ENCODE peak calls at places on chromosomes 7 and 10, in six cellular contexts. S is K562, H is GM12892, Q is HepG2, O is H1, F is GM12878. E is an unnamed sample.

GRCh38 chr10:101833466-101833865 is 10.1 kb downstream of the KCNIP2 start:
- DNase-seq in O (no peak), F (no peak), Q (no peak), H (no peak), S (no peak), E (no peak)

GRCh38 chr7:131238260-131238940 is 89.3 kb upstream of the MKLN1 start:
- DNase-seq in O (no peak), S (no peak), Q (peak; percentile 68), F (no peak), H (no peak), E (no peak)

GRCh38 chr7:80259-81236 is 111.8 kb upstream of the FAM20C start:
- DNase-seq in O (no peak), S (no peak), Q (no peak), H (no peak), F (no peak), E (no peak)

GRCh38 chr10:6033954-6034353 is 28.2 kb downstream of the IL2RA start:
- DNase-seq in S (no peak), F (no peak), Q (no peak), O (no peak), H (no peak), E (no peak)

GRCh38 chr7:1358376-1359050 is 100.8 kb downstream of the MICALL2 start:
- DNase-seq in H (no peak), O (no peak), Q (no peak), S (no peak), F (no peak), E (no peak)

GRCh38 chr10:132111121-132111731 is 45.5 kb downstream of the JAKMIP3 start:
- DNase-seq in S (no peak), F (no peak), Q (no peak), O (peak; percentile 43), H (no peak), E (no peak)

GRCh38 chr10:7258948-7259523 is 151.8 kb downstream of the SFMBT2 start:
- DNase-seq in O (no peak), S (no peak), Q (no peak), H (no peak), F (no peak), E (peak; percentile 39)

GRCh38 chr7:131471605-131472004 is 84.8 kb downstream of the PODXL start:
- DNase-seq in S (no peak), Q (no peak), H (no peak), O (no peak), F (no peak), E (no peak)

GRCh38 chr10:75994332-75995040 is 563.1 kb downstream of the LRMDA start:
- DNase-seq in O (no peak), H (no peak), S (no peak), Q (no peak), F (no peak), E (no peak)

GRCh38 chr7:100826546-100827329 is 585 bp downstream of the EPHB4 start:
- DNase-seq in Q (no peak), F (no peak), S (no peak), O (peak; percentile 58), H (no peak), E (peak; percentile 21)

GRCh38 chr7:100825215-100825671 is 2.1 kb downstream of the EPHB4 start:
- DNase-seq in H (no peak), S (no peak), O (no peak), F (no peak), Q (no peak), E (no peak)

GRCh38 chr7:100825760-100826545 is 1.4 kb downstream of the EPHB4 start:
- DNase-seq in Q (peak; percentile 57), S (peak; percentile 43), F (no peak), H (no peak), O (peak; percentile 52), E (no peak)

GRCh38 chr7:100829150-100829716 is 1.9 kb upstream of the EPHB4 start:
- DNase-seq in F (no peak), Q (no peak), S (peak; percentile 91), H (no peak), O (no peak), E (no peak)

GRCh38 chr7:100827330-100828226 is at the start of gene EPHB4:
- DNase-seq in H (no peak), Q (peak; percentile 90), F (no peak), S (peak; percentile 91), O (peak; percentile 93), E (peak; percentile 23)
- TF ChIP-seq POLR2A in H (no peak), Q (peak; percentile 51), F (no peak), S (peak; percentile 74), O (peak; percentile 30), E (no peak)

GRCh38 chr10:73889014-73889413 is 14.7 kb upstream of the CAMK2G start:
- DNase-seq in S (no peak), Q (no peak), F (no peak), O (no peak), H (no peak), E (no peak)
- TF ChIP-seq TAF1 in S (no peak), Q (no peak), F (no peak), O (no peak), H (no peak), E (no peak)

GRCh38 chr7:40763319-40764287 is 628.8 kb downstream of the SUGCT start:
- DNase-seq in S (no peak), Q (no peak), H (no peak), F (no peak), O (no peak), E (no peak)
- TF ChIP-seq POLR2AphosphoS5 in S (no peak), Q (no peak), H (no peak), F (no peak), O (no peak), E (no peak)

GRCh38 chr7:139108256-139109187 is 998 bp downstream of the ZC3HAV1 start:
- DNase-seq in S (peak; percentile 80), F (no peak), Q (no peak), H (no peak), O (peak; percentile 76), E (no peak)

GRCh38 chr7:139111147-139111546 is 1.6 kb upstream of the ZC3HAV1 start:
- DNase-seq in F (no peak), S (no peak), H (no peak), O (no peak), Q (no peak), E (no peak)

GRCh38 chr7:139106959-139107358 is 2.6 kb downstream of the ZC3HAV1 start:
- DNase-seq in F (no peak), Q (no peak), O (no peak), S (peak; percentile 19), H (no peak), E (no peak)

GRCh38 chr7:139109983-139110411 is 477 bp upstream of the ZC3HAV1 start:
- DNase-seq in F (no peak), O (peak; percentile 55), H (no peak), S (no peak), Q (no peak), E (no peak)

GRCh38 chr7:139109188-139109982 is at the start of gene ZC3HAV1:
- DNase-seq in Q (peak; percentile 76), F (no peak), O (peak; percentile 79), S (peak; percentile 87), H (peak; percentile 82), E (peak; percentile 63)
- TF ChIP-seq POLR2A in Q (peak; percentile 59), F (peak; percentile 80), O (peak; percentile 61), S (peak; percentile 93), H (peak; percentile 92), E (peak; percentile 83)

GRCh38 chr7:22726849-22727792 is at the start of gene IL6:
- DNase-seq in Q (peak; percentile 6), F (no peak), S (peak; percentile 84), O (peak; percentile 69), H (no peak), E (no peak)
- TF ChIP-seq TAF1 in Q (no peak), F (no peak), S (no peak), O (no peak), H (no peak), E (no peak)

GRCh38 chr10:69463886-69464285 is 12.6 kb downstream of the TSPAN15 start:
- DNase-seq in Q (no peak), O (no peak), H (no peak), F (no peak), S (no peak), E (no peak)

GRCh38 chr10:69459101-69459805 is 8.0 kb downstream of the TSPAN15 start:
- DNase-seq in S (no peak), F (no peak), O (no peak), H (no peak), Q (no peak), E (no peak)

GRCh38 chr10:69459893-69460575 is 8.8 kb downstream of the TSPAN15 start:
- DNase-seq in S (no peak), F (no peak), O (no peak), H (no peak), Q (no peak), E (no peak)

GRCh38 chr10:69460576-69461242 is 9.4 kb downstream of the TSPAN15 start:
- DNase-seq in H (no peak), Q (no peak), S (no peak), F (no peak), O (no peak), E (no peak)

GRCh38 chr10:69461327-69462025 is 10.2 kb downstream of the TSPAN15 start:
- DNase-seq in Q (no peak), F (no peak), S (no peak), O (no peak), H (no peak), E (no peak)
- TF ChIP-seq POLR2AphosphoS5 in Q (no peak), F (no peak), S (no peak), O (no peak), H (no peak), E (no peak)

GRCh38 chr10:29827512-29827911 is 192.7 kb upstream of the SVIL start:
- DNase-seq in F (no peak), S (no peak), O (no peak), Q (no peak), H (no peak), E (no peak)
- TF ChIP-seq POLR2A in F (no peak), S (no peak), O (no peak), Q (no peak), H (no peak), E (no peak)

DNA sequence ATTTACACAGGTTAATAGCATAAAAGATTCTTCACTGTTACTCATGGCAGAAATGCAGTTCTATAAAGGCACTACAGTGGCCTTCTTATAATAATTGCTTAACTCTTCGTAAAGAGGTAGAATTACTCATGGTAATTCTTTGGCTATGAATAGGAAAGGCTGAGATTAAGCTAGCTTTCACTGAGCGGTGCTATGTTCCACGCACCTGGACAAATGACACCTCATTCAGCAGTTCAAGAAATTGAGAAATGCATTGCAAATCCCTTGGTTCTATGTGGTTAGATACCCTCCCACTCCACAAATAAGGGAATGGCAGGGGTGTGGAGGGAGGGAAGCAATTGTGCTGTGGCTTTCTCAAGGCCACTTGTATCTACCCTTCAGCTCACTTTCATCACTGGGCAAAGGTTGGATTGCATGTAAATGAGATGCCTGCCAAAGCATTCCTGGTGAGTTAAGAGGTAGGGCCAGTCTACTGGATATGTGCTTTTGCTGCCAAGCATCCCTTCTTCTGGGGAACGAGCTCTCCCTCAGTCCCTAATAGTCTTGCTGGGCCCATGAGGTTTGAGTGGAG is 210.8 kb downstream of the TEX36 start:
- DNase-seq in H (no peak), F (no peak), O (no peak), Q (peak; percentile 8), S (no peak), E (no peak)
- TF ChIP-seq TAF1 in H (no peak), F (no peak), O (no peak), Q (no peak), S (no peak), E (no peak)

GRCh38 chr7:143027032-143027431 is at the start of gene OR9A2:
- DNase-seq in S (no peak), H (no peak), Q (no peak), O (no peak), F (no peak), E (no peak)
- TF ChIP-seq POLR2AphosphoS5 in S (no peak), H (no peak), Q (no peak), O (no peak), F (no peak), E (no peak)

E was measured in GM12891.